ENCODE peak calls at places on chromosomes 6 and 20, in ten cellular contexts. Z is DND-41, Y is tibial nerve, Q is A549, V is H7, B is mucosa of descending colon, L is psoas muscle, X is cardiac fibroblast, O is OCI-LY7, I is left ventricle myocardium inferior. H is an unnamed sample.

GRCh38 chr6:50272611-50273010 is 222.9 kb upstream of the DEFB112 start:
- DNase-seq in Q (no peak), X (no peak), B (no peak), I (no peak), Z (no peak), O (no peak), V (no peak), Y (no peak), L (no peak), H (no peak)

GRCh38 chr6:139891471-139891870 is 517.0 kb upstream of the CITED2 start:
- DNase-seq in Z (no peak), L (no peak), Q (no peak), V (no peak), Y (no peak), X (no peak), O (no peak), I (no peak), B (no peak), H (no peak)

GRCh38 chr20:32574296-32575226 is 10.6 kb downstream of the NOL4L start:
- DNase-seq in O (no peak), Q (peak), Y (no peak), B (no peak), V (peak), L (no peak), X (peak), I (no peak), Z (peak), H (no peak)

GRCh38 chr6:20791074-20791473 is 256.8 kb downstream of the CDKAL1 start:
- DNase-seq in I (no peak), V (no peak), O (no peak), X (no peak), B (no peak), Q (no peak), Y (no peak), Z (no peak), L (no peak), H (no peak)

GRCh38 chr6:135008072-135008940 is 46.3 kb downstream of the HBS1L start:
- DNase-seq in I (no peak), V (no peak), X (no peak), Y (no peak), B (no peak), L (no peak), O (no peak), Z (no peak), Q (no peak), H (no peak)

GRCh38 chr20:20203784-20204183 is 151.5 kb downstream of the CFAP61 start:
- DNase-seq in O (no peak), B (no peak), L (no peak), Q (no peak), Z (no peak), V (no peak), Y (no peak), X (no peak), I (no peak), H (no peak)

GRCh38 chr6:140893432-140893831 is 1239.3 kb upstream of the GJE1 start:
- DNase-seq in I (no peak), Y (no peak), X (no peak), V (no peak), L (no peak), Q (no peak), B (no peak), Z (no peak), O (no peak), H (no peak)

GRCh38 chr20:62246872-62247652 is 8.7 kb downstream of the OSBPL2 start:
- DNase-seq in I (peak), V (peak), Q (no peak), L (peak), O (no peak), X (no peak), Z (no peak), Y (no peak), B (no peak), H (no peak)

GRCh38 chr20:36155991-36156390 is 1.5 kb downstream of the EPB41L1 start:
- DNase-seq in O (no peak), I (no peak), Z (no peak), B (no peak), V (no peak), X (no peak), L (no peak), Q (no peak), Y (no peak), H (no peak)

GRCh38 chr20:64049060-64049886 is at the start of gene SOX18:
- DNase-seq in V (peak), Z (no peak), B (no peak), X (peak), Q (peak), L (no peak), Y (no peak), I (peak), O (no peak), H (no peak)

GRCh38 chr6:169838291-169839028 is 87.0 kb downstream of the ERMARD start:
- DNase-seq in X (no peak), L (no peak), B (no peak), Z (no peak), V (peak), O (no peak), Q (no peak), Y (no peak), I (no peak), H (peak)

GRCh38 chr20:44187763-44188709 is 1.0 kb upstream of the JPH2 start:
- DNase-seq in X (no peak), V (peak), Y (no peak), O (peak), I (no peak), B (no peak), Q (no peak), L (no peak), Z (no peak), H (peak)
- H3K4me3 ChIP-seq in X (peak), V (peak), Y (peak), O (no peak), I (peak), B (no peak), Q (peak), L (peak), Z (no peak), H (peak)

DNA sequence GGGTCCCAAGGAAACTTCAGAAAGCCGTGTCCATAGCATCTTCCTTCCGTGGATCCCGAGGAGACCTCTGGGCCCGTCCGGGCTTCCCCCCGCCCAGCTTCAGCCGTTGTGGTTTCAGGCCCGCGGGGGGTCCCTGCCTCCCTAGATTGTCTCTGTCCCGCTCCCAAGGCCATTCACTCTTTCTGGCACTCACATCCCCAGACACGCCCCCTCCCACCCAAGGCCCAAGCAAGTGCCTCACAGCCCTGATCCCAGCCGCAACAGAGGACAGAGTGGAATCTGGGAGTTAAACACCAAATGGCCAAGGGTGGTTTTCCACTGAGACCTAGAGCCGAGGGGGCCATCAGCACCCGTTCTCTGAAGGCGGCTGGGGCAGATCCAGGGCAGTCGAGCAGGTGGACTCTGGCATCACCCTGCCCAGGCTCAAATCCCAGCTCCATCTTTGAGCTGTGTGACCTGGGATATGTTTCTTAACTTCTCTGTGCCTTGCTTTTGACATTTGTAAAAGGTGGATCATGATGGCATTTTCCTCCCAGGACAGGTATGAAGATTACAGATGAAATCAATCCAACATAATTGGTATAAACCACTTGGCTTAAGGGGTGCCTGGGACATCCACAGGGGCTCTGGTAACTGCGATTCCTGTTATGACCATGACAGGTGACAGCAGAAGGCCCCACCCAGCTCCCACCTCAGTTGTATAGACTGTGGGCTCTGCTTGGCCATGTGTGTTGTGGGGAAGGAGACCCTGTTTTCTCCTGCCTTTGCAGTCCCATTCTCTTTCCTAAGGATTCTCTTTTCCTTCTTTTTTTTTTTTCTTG is 48.1 kb downstream of the CTCFL start:
- DNase-seq in L (no peak), O (no peak), Y (no peak), V (peak), Q (no peak), Z (no peak), I (no peak), B (no peak), X (no peak), H (peak)
- H3K4me3 ChIP-seq in L (no peak), O (peak), Y (no peak), V (no peak), Q (no peak), Z (no peak), I (no peak), B (no peak), X (no peak), H (no peak)

GRCh38 chr6:22954749-22955385 is 385.5 kb downstream of the HDGFL1 start:
- DNase-seq in Q (peak), Z (no peak), L (no peak), I (no peak), O (no peak), X (peak), B (no peak), Y (no peak), V (no peak), H (no peak)
- H3K4me3 ChIP-seq in Q (peak), Z (peak), L (peak), I (peak), O (no peak), X (no peak), B (no peak), Y (peak), V (no peak), H (peak)

GRCh38 chr6:24640166-24640565 is 5.8 kb downstream of the KIAA0319 start:
- DNase-seq in Y (no peak), O (no peak), Q (no peak), Z (no peak), I (no peak), V (no peak), X (no peak), B (no peak), L (no peak), H (no peak)

GRCh38 chr6:24642061-24642460 is 3.9 kb downstream of the KIAA0319 start:
- DNase-seq in B (no peak), X (no peak), L (no peak), I (no peak), Z (no peak), V (no peak), Q (no peak), Y (no peak), O (no peak), H (no peak)

GRCh38 chr6:24646771-24647170 is 780 bp upstream of the KIAA0319 start:
- DNase-seq in L (no peak), Q (peak), V (no peak), O (no peak), Y (no peak), Z (no peak), X (peak), B (no peak), I (no peak), H (no peak)

GRCh38 chr6:24644377-24644776 is 1.6 kb downstream of the KIAA0319 start:
- DNase-seq in X (no peak), Z (no peak), V (no peak), Q (no peak), O (no peak), L (no peak), Y (no peak), B (no peak), I (no peak), H (no peak)

DNA sequence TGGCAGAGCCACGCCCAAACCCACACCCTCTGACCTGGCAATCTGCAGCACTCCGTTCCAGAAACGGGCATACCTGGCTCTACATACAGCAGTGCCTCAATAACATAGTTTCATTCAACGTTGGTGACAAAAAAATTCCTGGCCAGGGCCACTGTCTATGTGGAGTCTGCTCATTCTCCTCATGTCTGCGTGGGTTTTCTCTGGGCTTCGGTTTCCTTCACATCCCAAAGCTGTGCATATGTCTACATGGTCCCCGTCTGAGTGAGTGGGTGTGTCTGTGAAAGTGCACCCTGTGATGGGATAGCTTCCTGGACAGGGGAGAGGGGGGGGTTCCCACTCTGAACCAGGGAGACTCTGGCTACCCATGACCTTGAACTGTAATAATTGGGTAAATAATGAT is 2.1 kb downstream of the KIAA0319 start:
- DNase-seq in O (no peak), B (no peak), Z (no peak), V (no peak), I (no peak), X (no peak), Q (peak), Y (no peak), L (no peak), H (no peak)
- H3K4me3 ChIP-seq in O (no peak), B (no peak), Z (no peak), V (no peak), I (no peak), X (no peak), Q (peak), Y (no peak), L (no peak), H (no peak)

GRCh38 chr6:5507056-5507722 is 245.9 kb downstream of the FARS2 start:
- DNase-seq in V (no peak), Y (no peak), X (no peak), Z (peak), I (no peak), O (peak), L (no peak), B (no peak), Q (no peak), H (no peak)
- H3K4me3 ChIP-seq in V (no peak), Y (no peak), X (no peak), Z (no peak), I (no peak), O (no peak), L (no peak), B (no peak), Q (no peak), H (no peak)

DNA sequence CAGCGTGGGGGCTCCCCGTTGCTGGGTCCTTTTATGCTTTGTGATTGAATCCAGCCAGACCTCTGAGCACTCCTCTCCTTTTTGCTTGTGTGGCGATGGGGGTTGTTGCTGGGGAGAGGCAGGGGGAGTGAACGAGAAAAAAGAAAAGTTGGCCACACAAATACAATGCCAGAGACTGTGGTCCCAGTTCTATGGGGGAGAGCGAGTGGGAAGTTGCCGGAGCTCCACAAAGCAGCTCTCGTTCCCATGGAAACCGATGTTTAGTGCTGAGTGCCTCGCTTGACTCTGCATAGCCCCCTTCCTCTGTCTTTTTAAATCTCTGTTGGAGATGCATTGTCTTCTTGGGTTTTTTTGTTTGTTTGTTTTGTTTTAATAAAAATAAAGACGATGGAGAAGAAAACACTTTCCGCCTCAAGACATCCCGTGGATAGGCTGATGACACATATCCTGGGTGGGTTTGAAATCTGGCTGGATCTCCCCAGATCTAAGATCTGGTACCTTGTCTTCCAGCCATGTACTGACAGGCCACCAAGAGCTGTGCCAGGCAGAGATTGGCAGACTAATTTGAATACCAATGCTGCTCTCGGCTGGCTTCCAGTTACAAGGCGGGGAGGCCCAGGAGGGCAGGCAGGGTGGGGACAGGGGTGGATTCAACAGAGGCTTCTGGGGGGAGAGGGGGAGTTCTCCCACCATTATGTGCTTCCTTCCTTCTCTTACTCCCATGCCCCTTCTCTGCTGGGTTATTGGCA is 529.3 kb downstream of the QKI start:
- DNase-seq in I (peak), X (peak), O (no peak), Z (no peak), Y (no peak), V (peak), Q (no peak), L (no peak), B (no peak), H (no peak)
- H3K4me3 ChIP-seq in I (peak), X (no peak), O (no peak), Z (no peak), Y (peak), V (peak), Q (no peak), L (peak), B (no peak), H (peak)

DNA sequence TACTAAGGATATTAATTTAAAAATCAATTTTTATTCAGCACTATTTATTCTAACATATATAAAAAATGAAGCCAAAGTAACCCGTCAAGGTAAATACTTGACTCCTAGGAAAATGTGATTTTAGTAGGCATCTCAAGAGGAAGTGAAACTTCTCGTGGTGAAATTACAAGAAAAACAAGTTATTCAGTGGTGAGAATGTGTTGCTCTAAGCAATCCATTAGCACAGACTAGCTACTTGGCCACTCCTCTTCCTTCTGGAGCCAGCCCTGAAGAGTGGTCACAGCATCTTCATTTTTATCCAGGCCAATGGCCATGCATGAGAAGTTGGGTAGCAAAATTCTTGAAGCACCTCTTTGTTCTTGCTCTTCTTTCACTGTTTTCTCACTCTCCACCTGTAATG is 40.4 kb upstream of the GFRAL start:
- DNase-seq in Z (no peak), Y (no peak), O (no peak), I (no peak), Q (no peak), X (no peak), B (no peak), L (no peak), V (no peak), H (no peak)
- H3K4me3 ChIP-seq in Z (no peak), Y (no peak), O (no peak), I (no peak), Q (no peak), X (no peak), B (no peak), L (no peak), V (no peak), H (no peak)

GRCh38 chr6:100175814-100176275 is 181.8 kb upstream of the MCHR2 start:
- DNase-seq in Z (no peak), I (no peak), Q (peak), V (no peak), L (no peak), B (no peak), O (no peak), X (peak), Y (no peak), H (no peak)
- H3K4me3 ChIP-seq in Z (no peak), I (no peak), Q (no peak), V (no peak), L (no peak), B (no peak), O (no peak), X (no peak), Y (no peak), H (no peak)

DNA sequence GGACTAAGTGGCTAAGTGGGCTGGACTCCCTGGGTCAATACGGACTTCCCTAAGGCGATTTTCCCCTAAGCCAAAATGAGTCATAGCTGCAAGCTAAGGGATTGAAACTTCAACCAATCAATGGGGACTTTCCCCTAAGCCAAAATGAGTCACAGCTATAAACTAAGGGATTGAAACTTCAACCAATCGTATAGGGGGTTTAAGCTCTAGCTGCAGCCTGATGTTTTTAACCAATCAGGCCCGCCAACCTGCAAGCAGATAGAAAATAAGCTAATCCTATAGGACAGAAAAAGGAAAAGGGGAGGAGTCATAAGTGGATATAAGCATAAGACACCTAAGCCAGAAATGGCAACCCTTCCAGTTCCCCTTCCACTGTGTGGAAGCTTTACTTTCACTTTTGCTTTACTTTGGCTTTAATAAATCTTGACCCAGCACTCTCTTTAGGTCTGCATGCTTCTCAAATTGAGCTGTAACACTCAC is 655.0 kb upstream of the HS3ST5 start:
- DNase-seq in X (no peak), B (no peak), Y (no peak), Z (no peak), Q (peak), I (no peak), O (no peak), V (no peak), L (no peak), H (no peak)
- H3K4me3 ChIP-seq in X (no peak), B (no peak), Y (no peak), Z (no peak), Q (no peak), I (no peak), O (no peak), V (no peak), L (no peak), H (no peak)

GRCh38 chr6:89084542-89084941 is 4.0 kb downstream of the PNRC1 start:
- DNase-seq in V (no peak), Q (no peak), Z (no peak), I (no peak), O (no peak), L (no peak), B (no peak), Y (no peak), X (peak), H (no peak)
- H3K4me3 ChIP-seq in V (no peak), Q (peak), Z (no peak), I (peak), O (no peak), L (peak), B (no peak), Y (peak), X (peak), H (peak)

H was measured in tibial artery.